ENCODE peak calls at places on chromosomes 12 and 14, in four cellular contexts. U is psoas muscle, K is right atrium auricular region, F is HepG2. W is an unnamed sample.
A peak's percentile ranks its signal among the peaks of the same experiment; 100 is the strongest.

GRCh38 chr12:97312570-97313135 is 150.0 kb upstream of the RMST start:
- DNase-seq in U (no peak), K (no peak), F (no peak), W (no peak)

GRCh38 chr14:20516921-20517320 is 11.6 kb downstream of the RNASE10 start:
- DNase-seq in K (no peak), U (no peak), F (no peak), W (no peak)

GRCh38 chr12:53956251-53956887 is 1.7 kb downstream of the HOXC12 start:
- DNase-seq in U (peak; percentile 48), F (no peak), K (no peak), W (no peak)

GRCh38 chr12:26523708-26524150 is 309.3 kb downstream of the ITPR2 start:
- DNase-seq in F (no peak), U (peak; percentile 92), K (peak; percentile 97), W (peak; percentile 92)

GRCh38 chr12:76409074-76409473 is 60.9 kb upstream of the BBS10 start:
- DNase-seq in F (no peak), U (no peak), K (no peak), W (no peak)

GRCh38 chr12:76341436-76342030 is 6.7 kb downstream of the BBS10 start:
- DNase-seq in U (no peak), K (no peak), F (no peak), W (no peak)

GRCh38 chr14:92680781-92681650 is 67.4 kb downstream of the LGMN start:
- DNase-seq in U (peak; percentile 77), K (no peak), F (peak; percentile 40), W (no peak)

GRCh38 chr14:96204151-96205058 is at the start of gene BDKRB2:
- DNase-seq in F (peak; percentile 54), K (peak; percentile 76), U (peak; percentile 71), W (peak; percentile 76)

GRCh38 chr12:27901959-27902358 is 70.6 kb downstream of the PTHLH start:
- DNase-seq in F (no peak), U (no peak), K (no peak), W (no peak)

GRCh38 chr12:110649341-110649847 is 35.5 kb downstream of the TCTN1 start:
- DNase-seq in U (no peak), K (no peak), F (peak; percentile 41), W (no peak)

GRCh38 chr14:76227450-76228050 is 75.8 kb downstream of the GPATCH2L start:
- DNase-seq in F (no peak), K (no peak), U (no peak), W (no peak)

GRCh38 chr14:53470351-53471043 is 317.4 kb upstream of the DDHD1 start:
- DNase-seq in K (no peak), U (peak; percentile 54), F (peak; percentile 12), W (no peak)

GRCh38 chr14:23436327-23437141 is 1.1 kb upstream of the MYH7 start:
- DNase-seq in K (peak; percentile 58), F (no peak), U (no peak), W (peak; percentile 35)

GRCh38 chr14:98138666-98139065 is 1133.3 kb downstream of the BCL11B start:
- DNase-seq in K (no peak), U (no peak), F (no peak), W (no peak)

GRCh38 chr12:80374615-80375014 is 69.4 kb upstream of the PTPRQ start:
- DNase-seq in F (no peak), U (no peak), K (no peak), W (no peak)

DNA sequence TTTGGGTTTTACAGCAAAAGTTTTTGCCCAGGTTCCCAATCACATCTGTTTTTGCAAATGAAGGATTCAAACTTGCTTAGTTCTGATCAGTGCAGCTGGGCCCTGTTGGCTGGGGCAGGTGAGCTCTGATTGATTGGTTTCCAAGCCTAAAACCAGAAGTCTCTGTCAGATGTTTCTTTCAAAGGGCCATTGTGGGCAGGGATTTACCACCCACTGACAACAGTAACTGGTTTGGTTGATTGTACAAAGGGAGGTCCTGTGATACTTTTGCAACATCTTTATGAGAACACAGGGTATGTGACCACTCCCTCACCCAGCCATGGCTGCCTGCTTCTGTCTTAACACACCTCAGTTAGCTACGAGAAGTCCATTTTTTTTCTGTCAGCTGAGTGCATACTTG is 184.1 kb downstream of the FLRT2 start:
- DNase-seq in K (no peak), U (no peak), F (no peak), W (no peak)
- H3K27ac ChIP-seq in K (no peak overlapping the region), U (no peak overlapping the region), F (no peak overlapping the region), W (no peak overlapping the region)

GRCh38 chr14:89384636-89385035 is 32.4 kb downstream of the FOXN3 start:
- DNase-seq in K (no peak), U (no peak), F (no peak), W (no peak)

GRCh38 chr14:89379891-89380820 is 36.9 kb downstream of the FOXN3 start:
- DNase-seq in U (no peak), K (peak; percentile 26), F (no peak), W (no peak)

GRCh38 chr14:89383171-89383845 is 33.7 kb downstream of the FOXN3 start:
- DNase-seq in K (peak; percentile 13), U (no peak), F (no peak), W (no peak)

GRCh38 chr14:89384023-89384422 is 33.0 kb downstream of the FOXN3 start:
- DNase-seq in U (no peak), F (no peak), K (no peak), W (no peak)

DNA sequence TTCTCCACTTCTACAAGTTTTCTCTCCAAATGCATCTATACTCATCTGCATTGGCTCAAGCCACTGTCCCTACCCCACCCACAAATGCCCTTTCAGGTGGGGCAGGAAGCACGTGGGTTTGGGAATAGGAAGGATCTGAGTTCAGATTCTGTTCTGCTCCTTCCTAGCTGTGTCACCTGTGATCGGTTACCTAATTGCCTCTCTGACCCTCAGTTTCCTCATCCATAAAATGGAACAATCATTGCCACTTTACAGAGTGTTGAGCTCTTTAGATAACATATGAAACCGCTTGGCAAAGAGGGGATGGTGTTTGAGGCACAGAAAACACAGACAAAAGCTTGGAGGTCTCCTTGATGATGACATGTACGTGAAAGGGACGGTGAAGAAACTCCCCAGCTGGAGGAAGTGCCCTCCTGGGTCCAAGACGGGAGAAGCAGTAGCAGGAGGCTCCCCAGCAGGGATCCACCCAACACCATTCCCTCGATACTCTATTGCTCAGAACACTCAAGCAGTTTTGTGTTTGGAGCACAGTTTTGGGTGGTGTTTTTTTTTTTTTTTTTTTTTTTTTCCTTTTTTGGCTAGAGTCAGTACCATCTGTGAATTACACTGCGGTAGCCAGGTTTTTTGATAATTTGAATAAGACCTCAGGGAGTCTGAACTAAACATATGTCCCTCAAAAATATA is 34.4 kb downstream of the FOXN3 start:
- DNase-seq in F (no peak), U (no peak), K (peak; percentile 36), W (no peak)
- TF ChIP-seq CTCF in F (no peak), U (no peak), K (no peak), W (no peak)

GRCh38 chr14:68951800-68952540 is 27.1 kb downstream of the ACTN1 start:
- DNase-seq in K (no peak), U (no peak), F (no peak), W (no peak)
- H3K27ac ChIP-seq in K (peak overlapping the region; percentile 92), U (peak overlapping the region; percentile 30), F (peak overlapping the region; percentile 51), W (peak overlapping the region; percentile 83)

DNA sequence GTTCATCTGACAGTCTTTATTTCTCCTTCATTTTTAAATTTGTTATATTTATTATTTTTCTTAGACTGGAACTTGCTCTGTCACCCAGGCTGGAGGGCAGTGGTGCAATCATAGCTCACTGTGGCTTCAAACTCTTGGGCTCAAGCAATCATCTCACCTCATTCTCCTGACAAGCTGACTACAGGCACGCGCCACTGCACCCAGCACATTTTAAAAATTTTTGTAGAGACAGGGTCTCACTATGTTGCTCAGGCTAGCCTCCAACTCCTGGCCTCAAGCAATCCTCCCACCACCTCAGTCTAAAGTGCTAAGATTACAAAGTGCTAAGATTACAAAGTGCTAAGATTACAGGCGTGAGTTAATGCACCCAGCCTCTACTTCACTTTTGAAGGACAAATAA is 96.6 kb downstream of the RALGAPA1 start:
- DNase-seq in F (no peak), U (no peak), K (no peak), W (no peak)
- TF ChIP-seq CTCF in F (no peak), U (no peak), K (no peak), W (no peak)